ENCODE peak calls at places on chromosomes 5 and 9, in eight cellular contexts. G, E, S, W, N, M, V and Q are unnamed samples.

GRCh38 chr5:174323878-174324281 is 278.4 kb downstream of the NSG2 start:
- DNase-seq in G (no peak), E (peak), S (peak), W (no peak), N (peak), M (peak), V (no peak), Q (peak)

GRCh38 chr9:112166176-112167140 is 8.6 kb downstream of the SUSD1 start:
- DNase-seq in G (no peak), E (peak), S (peak), W (no peak), N (peak), M (peak), V (peak), Q (no peak)

GRCh38 chr5:35058395-35058794 is 10.6 kb upstream of the AGXT2 start:
- DNase-seq in G (no peak), E (no peak), S (no peak), W (no peak), N (no peak), M (no peak), V (no peak), Q (no peak)

GRCh38 chr9:136857606-136858412 is 5.7 kb downstream of the MAMDC4 start:
- DNase-seq in G (no peak), E (no peak), S (no peak), W (no peak), N (no peak), M (no peak), V (no peak), Q (peak)

GRCh38 chr9:8071445-8071798 is 271.8 kb upstream of the DMAC1 start:
- DNase-seq in G (no peak), E (no peak), S (no peak), W (no peak), N (peak), M (no peak), V (no peak), Q (no peak)

GRCh38 chr5:96189987-96190386 is 228.3 kb upstream of the ELL2 start:
- DNase-seq in G (no peak), E (no peak), S (no peak), W (no peak), N (no peak), M (no peak), V (no peak), Q (no peak)

GRCh38 chr9:121927081-121927480 is 166.0 kb downstream of the TTLL11 start:
- DNase-seq in G (no peak), E (no peak), S (no peak), W (no peak), N (no peak), M (no peak), V (no peak), Q (no peak)

GRCh38 chr5:180644825-180645608 is 4.4 kb downstream of the FLT4 start:
- DNase-seq in G (no peak), E (no peak), S (no peak), W (no peak), N (no peak), M (no peak), V (no peak), Q (no peak)

GRCh38 chr9:134551176-134551575 is 90.4 kb upstream of the COL5A1 start:
- DNase-seq in G (no peak), E (no peak), S (no peak), W (no peak), N (no peak), M (no peak), V (no peak), Q (no peak)

GRCh38 chr5:169097374-169097831 is 203.5 kb downstream of the SLIT3 start:
- DNase-seq in G (no peak), E (peak), S (peak), W (no peak), N (no peak), M (no peak), V (no peak), Q (no peak)

GRCh38 chr9:136541179-136541578 is 4.7 kb downstream of the NOTCH1 start:
- DNase-seq in G (no peak), E (no peak), S (no peak), W (no peak), N (no peak), M (no peak), V (no peak), Q (no peak)

GRCh38 chr5:108650997-108651396 is 96.7 kb upstream of the FER start:
- DNase-seq in G (no peak), E (no peak), S (peak), W (no peak), N (no peak), M (no peak), V (no peak), Q (no peak)

GRCh38 chr9:122122468-122122867 is 29.4 kb upstream of the TTLL11 start:
- DNase-seq in G (no peak), E (no peak), S (no peak), W (no peak), N (no peak), M (no peak), V (no peak), Q (no peak)

GRCh38 chr9:124754289-124754688 is 16.8 kb downstream of the NR6A1 start:
- DNase-seq in G (no peak), E (no peak), S (peak), W (no peak), N (no peak), M (no peak), V (no peak), Q (no peak)

GRCh38 chr9:97895695-97896332 is 26.5 kb downstream of the TRMO start:
- DNase-seq in G (no peak), E (peak), S (peak), W (no peak), N (peak), M (no peak), V (no peak), Q (no peak)

GRCh38 chr5:169641253-169641652 is 4.2 kb downstream of the DOCK2 start:
- DNase-seq in G (no peak), E (no peak), S (peak), W (no peak), N (no peak), M (no peak), V (peak), Q (no peak)